ENCODE peak calls at places on chromosomes 1 and 21, in seven cellular contexts. P, O, E, Q, M, W and A are unnamed samples.

GRCh38 chr21:45248893-45249381 is 38.8 kb downstream of the POFUT2 start:
- DNase-seq in O (no peak), M (no peak), W (no peak), P (peak), Q (no peak), E (no peak), A (no peak)

GRCh38 chr1:25469177-25469576 is 38.5 kb downstream of the MACO1 start:
- DNase-seq in Q (no peak), P (no peak), E (no peak), M (no peak), W (no peak), O (no peak), A (no peak)

GRCh38 chr1:98388431-98388830 is 273.1 kb upstream of the SNX7 start:
- DNase-seq in M (no peak), P (no peak), W (no peak), Q (peak), E (no peak), O (no peak), A (no peak)

GRCh38 chr1:184650177-184650866 is 104.3 kb downstream of the EDEM3 start:
- DNase-seq in Q (no peak), M (no peak), O (no peak), W (no peak), P (no peak), E (no peak), A (no peak)

GRCh38 chr1:219847215-219847855 is 81.0 kb downstream of the SLC30A10 start:
- DNase-seq in Q (no peak), P (no peak), W (no peak), O (no peak), M (peak), E (no peak), A (no peak)

GRCh38 chr1:203464226-203464625 is 11.4 kb upstream of the PRELP start:
- DNase-seq in E (no peak), M (no peak), O (no peak), W (no peak), P (no peak), Q (no peak), A (no peak)

GRCh38 chr1:165490175-165490574 is 45.2 kb upstream of the RXRG start:
- DNase-seq in M (no peak), P (no peak), O (no peak), W (no peak), Q (no peak), E (no peak), A (no peak)

GRCh38 chr1:17348593-17349234 is 23.3 kb upstream of the PADI6 start:
- DNase-seq in P (no peak), O (no peak), M (no peak), E (no peak), Q (peak), W (no peak), A (peak)

GRCh38 chr1:71193153-71193552 is 112.3 kb upstream of the ZRANB2 start:
- DNase-seq in P (no peak), M (no peak), E (no peak), Q (no peak), O (no peak), W (no peak), A (no peak)

GRCh38 chr21:36479415-36480402 is at the start of gene CLDN14:
- DNase-seq in E (no peak), Q (no peak), M (peak), W (no peak), P (no peak), O (no peak), A (no peak)

GRCh38 chr1:38740543-38740942 is 119.0 kb downstream of the RRAGC start:
- DNase-seq in P (no peak), W (no peak), E (no peak), M (no peak), Q (no peak), O (no peak), A (no peak)

GRCh38 chr1:11887666-11888007 is 28.9 kb upstream of the NPPB start:
- DNase-seq in E (no peak), Q (no peak), W (no peak), O (no peak), P (no peak), M (no peak), A (no peak)

GRCh38 chr21:38083534-38083933 is 167.3 kb upstream of the KCNJ6 start:
- DNase-seq in M (no peak), E (no peak), Q (no peak), W (no peak), O (no peak), P (no peak), A (no peak)

GRCh38 chr1:34166191-34167090 is 1.4 kb upstream of the CSMD2 start:
- DNase-seq in O (no peak), W (peak), P (peak), Q (no peak), M (no peak), E (no peak), A (no peak)

GRCh38 chr1:171751208-171751607 is 9.3 kb upstream of the VAMP4 start:
- DNase-seq in W (no peak), M (no peak), O (no peak), P (no peak), Q (no peak), E (no peak), A (no peak)

GRCh38 chr1:25500694-25501093 is 42.7 kb upstream of the LDLRAP1 start:
- DNase-seq in O (no peak), P (no peak), Q (no peak), W (no peak), E (no peak), M (no peak), A (no peak)

GRCh38 chr1:158259117-158259516 is 4.9 kb downstream of the CD1A start:
- DNase-seq in W (no peak), E (no peak), M (no peak), Q (no peak), P (no peak), O (no peak), A (no peak)

GRCh38 chr1:243489164-243489527 is 233.3 kb downstream of the SDCCAG8 start:
- DNase-seq in W (no peak), P (no peak), O (no peak), M (no peak), Q (no peak), E (no peak), A (no peak)

GRCh38 chr1:90580176-90580575 is 136.9 kb downstream of the BARHL2 start:
- DNase-seq in Q (no peak), W (no peak), P (no peak), M (no peak), E (no peak), O (no peak), A (no peak)

DNA sequence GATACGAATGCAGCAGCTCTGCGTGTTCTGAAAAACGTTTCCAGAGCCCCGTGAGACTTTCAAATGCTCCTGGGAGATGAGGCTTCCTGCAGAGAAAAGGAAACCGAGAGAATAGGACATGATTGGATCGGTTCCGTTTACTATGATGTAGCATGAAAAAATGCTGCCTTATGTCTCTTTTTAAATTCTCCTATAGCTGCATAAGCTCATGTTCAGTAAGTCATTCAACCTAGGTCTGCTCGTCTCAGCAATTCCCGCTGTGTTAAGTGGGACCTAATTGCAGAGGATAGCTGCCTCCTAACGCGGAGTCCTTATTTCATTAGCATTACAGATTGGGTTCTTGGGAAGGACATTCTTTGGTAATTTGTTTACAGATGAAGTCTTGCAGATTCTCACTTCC is 165.3 kb downstream of the GALNT2 start:
- DNase-seq in E (no peak), O (no peak), M (no peak), P (no peak), Q (no peak), W (peak), A (no peak)
- TF ChIP-seq SIN3A in E (no peak), O (no peak), M (no peak), P (no peak), Q (no peak), W (no peak), A (no peak)

DNA sequence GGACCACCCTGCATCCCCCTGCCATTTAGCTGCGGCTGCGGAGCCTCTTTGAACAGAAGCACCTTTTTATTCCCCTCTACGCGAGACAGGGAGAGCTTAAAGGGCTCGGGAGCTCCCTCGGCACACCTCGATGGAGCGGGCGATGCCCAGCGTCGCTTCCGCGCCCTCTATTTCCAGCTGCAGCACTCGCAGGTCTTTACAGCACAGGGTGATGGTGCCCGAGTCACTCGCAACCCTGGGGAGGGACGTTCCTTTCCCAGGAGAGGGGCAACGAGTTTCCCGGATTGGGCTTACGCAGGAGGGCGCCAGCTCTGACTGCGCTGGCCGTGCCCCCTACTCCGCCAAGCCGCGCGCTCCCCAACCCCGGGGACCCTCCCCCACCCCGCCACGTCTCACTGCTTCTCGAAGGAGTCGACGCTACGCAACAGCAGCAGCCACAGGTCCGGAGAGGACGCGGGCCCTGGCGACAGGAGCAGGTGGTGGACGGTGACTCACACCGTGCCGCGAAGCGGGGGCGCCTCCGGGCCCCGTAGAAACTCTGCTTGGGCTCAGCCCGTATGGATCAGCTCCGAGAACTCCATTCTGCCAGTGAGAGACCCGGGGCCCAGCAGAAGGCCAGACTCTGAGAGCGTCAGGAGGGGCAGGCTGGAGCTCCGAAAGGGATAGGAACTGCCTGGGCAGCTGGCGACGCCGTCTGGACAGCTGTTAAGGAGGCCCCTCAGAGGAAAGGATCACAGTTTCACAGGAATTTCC is 5.8 kb upstream of the FAM167B start:
- DNase-seq in Q (no peak), M (no peak), E (no peak), P (peak), W (no peak), O (peak), A (no peak)
- H3K4me3 ChIP-seq in Q (peak), M (peak), E (peak), P (peak), W (peak), O (no peak), A (peak)

DNA sequence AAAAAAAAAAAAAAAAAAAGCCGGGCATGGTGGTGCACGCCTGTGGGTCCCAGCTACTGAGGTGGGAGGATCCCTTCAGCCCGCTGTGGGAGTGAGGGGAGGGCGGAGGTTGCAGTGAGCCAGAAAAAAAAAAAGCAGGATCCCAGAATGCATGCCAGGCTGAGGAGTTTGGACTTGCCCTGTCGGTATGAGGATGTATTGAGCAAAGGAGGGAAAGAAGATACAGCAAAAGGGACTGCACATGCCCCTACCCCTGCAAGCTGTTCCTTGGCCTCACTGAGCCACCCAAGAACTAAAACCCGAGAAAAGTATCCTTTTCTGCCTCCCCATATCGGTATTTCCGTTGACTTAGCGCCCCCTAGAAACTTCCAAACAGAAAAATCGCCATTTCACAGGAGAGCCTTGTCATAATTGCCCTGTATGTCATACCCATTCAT is 1.3 kb upstream of the GPATCH4 start:
- DNase-seq in P (no peak), M (no peak), O (peak), E (peak), Q (no peak), W (no peak), A (no peak)
- TF ChIP-seq CTCF in P (peak), M (peak), O (peak), E (peak), Q (peak), W (peak), A (peak)

DNA sequence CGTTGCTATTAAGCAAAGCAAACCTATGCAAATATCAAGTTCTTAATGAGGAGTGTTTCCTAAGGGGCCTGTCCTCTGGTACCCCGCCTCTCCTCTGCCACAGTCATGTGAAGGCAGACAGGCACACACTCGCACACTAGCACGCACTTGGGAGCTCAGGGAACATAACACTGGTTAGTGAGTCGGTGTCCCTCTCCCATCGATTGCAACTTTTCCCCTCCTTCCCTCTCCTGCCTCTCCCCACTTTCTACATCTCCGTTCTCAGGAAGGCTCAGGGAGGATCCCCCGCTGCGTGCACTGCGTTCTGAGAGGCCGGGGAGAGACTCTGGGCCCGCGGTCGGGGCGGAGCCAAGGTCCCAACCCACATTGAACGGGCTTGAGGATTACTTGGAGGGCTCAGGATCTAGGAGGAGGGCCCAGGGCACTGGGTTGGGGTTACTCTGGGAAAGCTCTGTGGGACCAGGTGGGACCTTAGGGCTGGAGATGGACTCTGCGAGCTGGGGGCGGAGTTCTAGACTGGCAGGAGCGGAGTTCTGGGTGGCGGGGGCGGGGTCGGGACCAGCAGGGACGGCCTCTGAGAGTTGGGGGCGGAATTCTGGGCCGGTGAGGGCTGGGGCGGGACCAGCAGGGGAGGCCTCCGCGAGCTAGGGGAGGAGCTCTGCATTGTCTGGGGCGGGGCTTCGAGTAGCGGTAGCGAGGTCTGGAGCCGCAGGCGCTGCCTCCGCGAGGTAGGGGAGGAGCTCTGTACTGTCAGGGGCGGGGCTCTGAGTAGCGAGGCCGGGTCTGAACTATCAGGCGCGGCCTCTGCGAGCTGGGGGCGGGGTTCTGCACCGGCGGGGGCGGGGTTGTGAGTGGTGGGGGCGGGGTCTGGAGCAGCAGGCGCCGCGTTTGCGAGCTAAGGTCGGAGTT is 533 bp upstream of the LEPR start:
- DNase-seq in E (peak), P (peak), O (peak), M (peak), W (peak), Q (peak), A (peak)
- TF ChIP-seq SIN3A in E (no peak), P (no peak), O (no peak), M (peak), W (peak), Q (no peak), A (no peak)